ENCODE peak calls at places on chromosomes 5 and 9, in five cellular contexts. W is uterus; L is CD8-positive, alpha-beta T cell; O is GM20000; F is AG10803. U is an unnamed sample.
A peak's percentile ranks its signal among the peaks of the same experiment; 100 is the strongest.

GRCh38 chr5:67373518-67373917 is 176.9 kb upstream of the CD180 start:
- DNase-seq in L (no peak), F (no peak), W (no peak), O (no peak), U (no peak)

GRCh38 chr9:133711428-133712220 is 26.5 kb downstream of the SARDH start:
- DNase-seq in F (peak; percentile 13), O (no peak), L (no peak), W (no peak), U (peak; percentile 7)

GRCh38 chr5:72651109-72651508 is 143.9 kb upstream of the ZNF366 start:
- DNase-seq in W (no peak), F (no peak), O (no peak), L (no peak), U (no peak)

GRCh38 chr5:151463137-151464029 is 16.0 kb downstream of the SLC36A1 start:
- DNase-seq in F (no peak), O (no peak), L (no peak), W (no peak), U (no peak)

GRCh38 chr5:140165101-140165920 is 9.7 kb upstream of the CYSTM1 start:
- DNase-seq in W (no peak), L (no peak), O (no peak), F (no peak), U (no peak)

GRCh38 chr5:773517-774264 is 10.8 kb downstream of the ZDHHC11B start:
- DNase-seq in O (peak; percentile 15), F (no peak), W (no peak), L (no peak), U (no peak)

GRCh38 chr9:117744856-117745389 is 40.7 kb downstream of the TLR4 start:
- DNase-seq in F (no peak), W (no peak), O (peak; percentile 35), L (no peak), U (no peak)

GRCh38 chr5:77851229-77852067 is 75.3 kb upstream of the TBCA start:
- DNase-seq in W (no peak), O (peak; percentile 75), L (no peak), F (peak; percentile 30), U (no peak)

GRCh38 chr9:79154806-79155205 is 417.0 kb upstream of the TLE4 start:
- DNase-seq in W (no peak), F (peak; percentile 76), L (no peak), O (no peak), U (no peak)

GRCh38 chr9:86303316-86303975 is 21.1 kb upstream of the ISCA1 start:
- DNase-seq in L (peak; percentile 21), W (no peak), O (no peak), F (no peak), U (no peak)

GRCh38 chr9:125784286-125785049 is 37.3 kb downstream of the PBX3 start:
- DNase-seq in O (no peak), L (no peak), W (no peak), F (peak; percentile 85), U (peak; percentile 48)

GRCh38 chr9:107548298-107549142 is 59.0 kb upstream of the KLF4 start:
- DNase-seq in L (no peak), W (peak; percentile 54), F (peak; percentile 95), O (no peak), U (peak; percentile 72)

GRCh38 chr9:79300153-79300552 is 271.6 kb upstream of the TLE4 start:
- DNase-seq in O (no peak), W (no peak), F (peak; percentile 0), L (no peak), U (no peak)

GRCh38 chr5:6703791-6704190 is 9.4 kb upstream of the TENT4A start:
- DNase-seq in O (no peak), W (no peak), L (no peak), F (peak; percentile 70), U (peak; percentile 32)

GRCh38 chr5:66354407-66354806 is 210.3 kb downstream of the SREK1 start:
- DNase-seq in O (no peak), F (no peak), W (no peak), L (no peak), U (no peak)

GRCh38 chr5:34474573-34475021 is 181.5 kb upstream of the RAI14 start:
- DNase-seq in O (peak; percentile 61), L (no peak), F (peak; percentile 72), W (no peak), U (peak; percentile 60)

GRCh38 chr9:37031902-37032301 is 2.2 kb downstream of the PAX5 start:
- DNase-seq in F (no peak), L (no peak), W (no peak), O (no peak), U (no peak)

GRCh38 chr9:36961051-36961450 is 73.0 kb downstream of the PAX5 start:
- DNase-seq in F (no peak), L (no peak), O (no peak), W (no peak), U (no peak)

GRCh38 chr9:137832830-137833590 is 44.6 kb upstream of the CACNA1B start:
- DNase-seq in O (no peak), W (no peak), F (no peak), L (no peak), U (no peak)

GRCh38 chr9:135216236-135216635 is 128.8 kb downstream of the OLFM1 start:
- DNase-seq in L (no peak), O (no peak), W (no peak), F (no peak), U (no peak)

GRCh38 chr9:81915801-81916505 is 12.3 kb upstream of the SPATA31D4 start:
- DNase-seq in W (no peak), F (peak; percentile 18), L (no peak), O (no peak), U (no peak)

GRCh38 chr5:176677209-176677931 is 30.1 kb downstream of the TSPAN17 start:
- DNase-seq in W (no peak), F (peak; percentile 6), L (no peak), O (no peak), U (no peak)

GRCh38 chr5:91885291-91886265 is 502.5 kb upstream of the ARRDC3 start:
- DNase-seq in F (no peak), L (no peak), W (no peak), O (no peak), U (no peak)

GRCh38 chr5:5686356-5686755 is 263.9 kb downstream of the ICE1 start:
- DNase-seq in O (no peak), W (no peak), F (no peak), L (no peak), U (no peak)

GRCh38 chr5:74838262-74838661 is 27.9 kb downstream of the FAM169A start:
- DNase-seq in L (no peak), W (no peak), F (no peak), O (no peak), U (no peak)

GRCh38 chr5:53607896-53608295 is 47.5 kb downstream of the NDUFS4 start:
- DNase-seq in O (no peak), L (no peak), W (no peak), F (peak; percentile 67), U (no peak)

GRCh38 chr5:68289576-68289975 is 74.0 kb downstream of the PIK3R1 start:
- DNase-seq in L (no peak), W (no peak), O (no peak), F (no peak), U (no peak)

GRCh38 chr9:127928232-127929043 is 2.1 kb downstream of the PIP5KL1 start:
- DNase-seq in W (no peak), O (no peak), L (no peak), F (no peak), U (no peak)

GRCh38 chr9:29668732-29669131 is 2095.5 kb upstream of the C9orf72 start:
- DNase-seq in W (no peak), O (no peak), F (no peak), L (no peak), U (no peak)
- TF ChIP-seq CTCF in W (no peak), O (no peak), F (no peak), L (no peak), U (no peak)

DNA sequence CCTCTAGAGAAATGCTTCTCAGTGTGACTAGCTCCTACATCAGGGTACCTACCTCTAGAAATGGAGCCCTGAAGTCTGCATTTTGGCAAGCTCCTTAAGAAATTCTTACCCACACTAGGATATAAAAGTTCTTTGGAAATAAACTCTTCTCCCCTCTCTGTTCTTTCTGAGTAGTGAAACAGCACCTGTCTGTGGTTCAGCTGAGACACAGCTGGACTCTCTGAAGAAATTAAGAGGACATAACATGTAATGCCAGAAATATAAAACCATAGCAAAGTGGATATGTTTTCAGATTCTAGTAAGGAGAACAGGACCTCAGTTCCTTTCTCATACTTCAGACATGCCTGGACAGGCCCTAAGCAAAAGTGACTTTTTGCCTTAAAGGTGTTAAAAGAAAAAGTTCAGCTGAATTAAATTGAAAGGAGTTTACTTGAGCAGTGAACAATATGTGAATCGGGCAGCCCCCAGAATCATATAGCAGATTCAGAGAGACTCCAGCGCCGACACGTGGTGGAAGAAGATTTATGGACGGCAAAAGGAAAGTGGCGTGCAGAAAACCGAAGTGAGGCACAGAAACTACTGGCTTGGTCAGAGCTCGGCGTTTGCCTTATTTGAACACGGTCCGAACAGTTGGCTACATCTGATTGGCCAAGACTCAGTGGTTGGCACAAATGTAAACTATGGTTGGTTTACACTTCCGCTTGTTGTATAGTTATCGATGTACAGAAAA is 64.5 kb downstream of the PRKACG start:
- DNase-seq in L (no peak), F (peak; percentile 3), O (no peak), W (no peak), U (peak; percentile 9)
- TF ChIP-seq CTCF in L (no peak), F (no peak), O (peak; percentile 21), W (peak; percentile 9), U (peak; percentile 49)

GRCh38 chr9:35730486-35730854 is 1.5 kb downstream of the TLN1 start:
- DNase-seq in O (no peak), L (no peak), F (no peak), W (no peak), U (no peak)

GRCh38 chr9:35732185-35733108 is at the start of the genes CREB3 and TLN1:
- DNase-seq in W (peak; percentile 99), L (peak; percentile 95), F (peak; percentile 99), O (peak; percentile 97), U (peak; percentile 99)

GRCh38 chr9:35734096-35734495 is 1.6 kb downstream of the CREB3 start:
- DNase-seq in L (no peak), F (no peak), O (no peak), W (no peak), U (peak; percentile 25)

GRCh38 chr9:35731415-35732184 is 395 bp downstream of the TLN1 start:
- DNase-seq in O (no peak), L (no peak), W (no peak), F (no peak), U (no peak)

GRCh38 chr9:35733109-35733541 is 659 bp downstream of the CREB3 start:
- DNase-seq in W (no peak), F (peak; percentile 58), O (peak; percentile 57), L (no peak), U (peak; percentile 72)
- TF ChIP-seq CTCF in W (no peak), F (no peak), O (no peak), L (no peak), U (peak; percentile 53)

DNA sequence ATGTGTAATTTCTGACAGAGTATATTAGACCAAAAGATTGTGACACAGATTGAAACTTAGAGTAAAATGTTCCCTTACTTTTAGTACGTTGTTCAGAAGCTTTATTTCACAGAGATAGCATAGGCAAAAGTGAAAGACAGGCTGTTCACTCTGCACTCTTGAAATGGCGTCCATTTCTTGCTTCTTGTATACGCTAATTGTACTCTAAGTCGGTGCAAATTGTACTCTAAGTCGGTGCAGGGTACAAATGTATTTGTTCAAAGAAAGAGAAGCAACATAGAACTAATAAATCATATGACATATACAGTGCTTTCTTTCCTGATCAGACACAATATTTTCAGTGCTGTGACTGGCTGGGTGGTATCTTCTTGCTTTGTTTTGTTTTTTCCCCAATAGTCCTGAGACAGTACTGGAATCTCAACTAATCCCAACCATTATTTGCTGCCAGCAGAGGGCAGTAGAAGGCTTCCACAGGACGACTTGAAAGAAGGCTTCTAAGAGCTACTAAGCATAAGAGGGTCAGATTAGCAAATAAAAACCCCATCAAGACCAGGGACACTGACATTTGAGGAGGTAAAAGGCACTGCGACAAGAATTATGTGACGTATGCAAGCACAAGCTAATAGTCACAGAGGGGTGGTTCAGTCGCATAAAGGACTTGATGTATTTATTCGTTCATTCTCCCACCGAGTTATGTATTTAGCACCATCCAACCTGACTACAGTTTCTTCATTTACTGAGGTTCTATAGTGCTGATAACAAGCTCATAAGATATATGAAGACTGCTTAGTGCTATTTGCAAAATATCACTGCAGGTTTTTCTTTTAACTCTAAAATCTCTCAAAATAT is 831.8 kb downstream of the TAF11L14 start:
- DNase-seq in W (no peak), O (peak; percentile 32), F (peak; percentile 45), L (no peak), U (peak; percentile 32)
- TF ChIP-seq CTCF in W (no peak), O (peak; percentile 72), F (peak; percentile 73), L (no peak), U (peak; percentile 81)